ENCODE peak calls at places on chromosomes 2 and 18, in five cellular contexts. Y, H, A, P and N are unnamed samples.
A peak's percentile ranks its signal among the peaks of the same experiment; 100 is the strongest.

GRCh38 chr2:232260075-232260474 is 118.5 kb upstream of the ALPP start:
- DNase-seq in P (no peak), H (peak; percentile 93), Y (no peak), A (no peak), N (no peak)

GRCh38 chr2:49226360-49226759 is 72.0 kb upstream of the FSHR start:
- DNase-seq in Y (no peak), A (no peak), P (no peak), H (no peak), N (no peak)

GRCh38 chr2:27920148-27920885 is 29.8 kb downstream of the BABAM2 start:
- DNase-seq in Y (no peak), P (no peak), A (no peak), H (peak; percentile 68), N (no peak)

GRCh38 chr2:102736607-102737409 is 25.0 kb upstream of the TMEM182 start:
- DNase-seq in H (peak; percentile 63), P (peak; percentile 90), Y (peak; percentile 96), A (peak; percentile 92), N (peak; percentile 83)

GRCh38 chr2:3575534-3576324 is 669 bp downstream of the RPS7 start:
- DNase-seq in H (no peak), P (no peak), A (peak; percentile 51), Y (no peak), N (no peak)

GRCh38 chr18:8341481-8342230 is 267.6 kb upstream of the RAB12 start:
- DNase-seq in H (peak; percentile 80), Y (no peak), P (no peak), A (no peak), N (peak; percentile 25)

GRCh38 chr2:66445781-66446177 is 10.9 kb downstream of the MEIS1 start:
- DNase-seq in Y (peak; percentile 86), A (no peak), H (no peak), P (peak; percentile 85), N (peak; percentile 80)

GRCh38 chr2:204477358-204477950 is 67.8 kb upstream of the PARD3B start:
- DNase-seq in P (no peak), A (no peak), Y (no peak), H (no peak), N (no peak)

GRCh38 chr2:3512086-3512485 is 7.2 kb downstream of the ADI1 start:
- DNase-seq in Y (no peak), A (no peak), P (no peak), H (peak; percentile 67), N (no peak)

GRCh38 chr2:86468162-86469033 is 27.2 kb downstream of the KDM3A start:
- DNase-seq in A (no peak), H (no peak), P (no peak), Y (no peak), N (no peak)

GRCh38 chr2:85394976-85395375 is 15.2 kb downstream of the CAPG start:
- DNase-seq in Y (peak; percentile 32), P (no peak), H (no peak), A (no peak), N (no peak)

GRCh38 chr18:42929181-42929580 is 186.3 kb downstream of the RIT2 start:
- DNase-seq in Y (no peak), P (no peak), H (peak; percentile 55), A (no peak), N (no peak)

GRCh38 chr2:51344886-51345285 is 313.0 kb upstream of the NRXN1 start:
- DNase-seq in H (peak; percentile 7), P (no peak), A (no peak), Y (no peak), N (no peak)

GRCh38 chr2:66189598-66189997 is 245.3 kb upstream of the MEIS1 start:
- DNase-seq in H (no peak), Y (no peak), P (no peak), A (no peak), N (no peak)

GRCh38 chr2:30710016-30710415 is 97.2 kb downstream of the CAPN13 start:
- DNase-seq in Y (no peak), A (no peak), P (no peak), H (no peak), N (no peak)

GRCh38 chr2:28437918-28438317 is 45.3 kb downstream of the FOSL2 start:
- DNase-seq in Y (no peak), A (no peak), H (no peak), P (no peak), N (no peak)

GRCh38 chr2:61378281-61378680 is 92.6 kb downstream of the USP34 start:
- DNase-seq in P (no peak), Y (no peak), H (no peak), A (no peak), N (no peak)

GRCh38 chr2:96729748-96730147 is 10.1 kb downstream of the LMAN2L start:
- DNase-seq in A (no peak), Y (no peak), P (no peak), H (no peak), N (no peak)

GRCh38 chr2:192957425-192957824 is 762.7 kb upstream of the TMEFF2 start:
- DNase-seq in H (no peak), Y (no peak), P (no peak), A (no peak), N (no peak)

GRCh38 chr2:42167458-42167857 is 1.7 kb upstream of the EML4 start:
- DNase-seq in P (no peak), H (peak; percentile 40), A (no peak), Y (no peak), N (no peak)

GRCh38 chr2:9002637-9003365 is 683 bp downstream of the MBOAT2 start:
- DNase-seq in Y (peak; percentile 76), A (no peak), H (peak; percentile 29), P (peak; percentile 56), N (peak; percentile 70)

GRCh38 chr2:37894601-37895000 is 30.5 kb upstream of the RMDN2 start:
- DNase-seq in P (no peak), H (peak; percentile 56), Y (no peak), A (no peak), N (no peak)

GRCh38 chr2:130728007-130728454 is 839 bp upstream of the GPR148 start:
- DNase-seq in A (no peak), Y (no peak), P (no peak), H (peak; percentile 7), N (peak; percentile 51)

GRCh38 chr2:106089611-106090010 is 104.5 kb downstream of the UXS1 start:
- DNase-seq in A (no peak), P (no peak), Y (no peak), H (no peak), N (no peak)

GRCh38 chr18:68177807-68178702 is 536.9 kb downstream of the TMX3 start:
- DNase-seq in P (no peak), A (no peak), Y (no peak), H (peak; percentile 99), N (no peak)

GRCh38 chr2:102138331-102138730 is 4.2 kb upstream of the IL1R1 start:
- DNase-seq in H (no peak), P (no peak), Y (no peak), A (no peak), N (peak; percentile 18)

GRCh38 chr2:118974103-118974911 is 32.3 kb downstream of the MARCO start:
- DNase-seq in P (no peak), A (no peak), H (peak; percentile 14), Y (no peak), N (peak; percentile 37)

GRCh38 chr2:161133366-161133765 is 26.9 kb upstream of the TANK start:
- DNase-seq in H (no peak), Y (no peak), A (no peak), P (no peak), N (no peak)

GRCh38 chr18:48540329-48541025 is 1.6 kb downstream of the CTIF start:
- DNase-seq in P (peak; percentile 84), A (no peak), Y (peak; percentile 91), H (peak; percentile 63), N (peak; percentile 80)
- H3K27ac ChIP-seq in P (no peak overlapping the region), A (no peak overlapping the region), Y (peak overlapping the region; percentile 89), H (peak overlapping the region; percentile 93), N (peak overlapping the region; percentile 57)

GRCh38 chr2:181172676-181173075 is 192.3 kb downstream of the UBE2E3 start:
- DNase-seq in P (no peak), H (no peak), Y (no peak), A (no peak), N (no peak)
- H3K27ac ChIP-seq in P (no peak overlapping the region), H (no peak overlapping the region), Y (no peak overlapping the region), A (no peak overlapping the region), N (no peak overlapping the region)

GRCh38 chr2:234880551-234881211 is 71.1 kb upstream of the SH3BP4 start:
- DNase-seq in P (no peak), H (peak; percentile 99), Y (no peak), A (no peak), N (no peak)
- H3K27ac ChIP-seq in P (no peak overlapping the region), H (peak overlapping the region; percentile 70), Y (no peak overlapping the region), A (no peak overlapping the region), N (no peak overlapping the region)

GRCh38 chr2:239400907-239401449 is at the start of gene HDAC4:
- DNase-seq in H (peak; percentile 98), A (peak; percentile 99), Y (peak; percentile 100), P (peak; percentile 99), N (peak; percentile 99)
- H3K27ac ChIP-seq in H (peak within 1 kb of the TSS; percentile 100), A (peak within 1 kb of the TSS; percentile 79), Y (peak within 1 kb of the TSS; percentile 98), P (peak within 1 kb of the TSS; percentile 96), N (peak within 1 kb of the TSS; percentile 91)

DNA sequence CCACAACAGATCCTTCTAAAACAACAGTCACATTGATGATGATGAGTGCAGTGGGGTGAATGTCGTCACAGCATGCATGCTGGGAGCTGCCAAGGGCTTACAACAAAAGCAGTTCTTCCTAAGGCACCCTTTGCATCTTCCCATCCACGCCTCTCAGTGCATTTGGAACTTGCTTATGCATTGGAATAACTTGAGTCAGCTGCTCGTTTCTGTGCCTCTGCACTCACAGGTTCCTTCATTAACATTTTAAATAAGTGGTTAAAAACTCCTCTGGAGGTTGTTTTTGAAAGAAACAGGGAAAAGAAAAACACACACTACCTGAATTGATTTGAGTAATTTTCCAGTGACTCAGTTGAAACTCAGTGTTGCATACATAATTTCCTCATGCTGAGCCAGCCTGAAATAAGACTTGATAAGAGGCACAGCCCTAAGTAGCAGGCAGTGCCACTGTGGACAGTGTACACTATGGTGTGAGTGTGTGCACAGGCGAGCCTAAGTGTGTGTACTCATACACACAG is 46.8 kb upstream of the TRIM43B start:
- DNase-seq in Y (no peak), H (peak; percentile 72), P (no peak), A (no peak), N (no peak)
- H3K27ac ChIP-seq in Y (no peak overlapping the region), H (no peak overlapping the region), P (no peak overlapping the region), A (no peak overlapping the region), N (no peak overlapping the region)

DNA sequence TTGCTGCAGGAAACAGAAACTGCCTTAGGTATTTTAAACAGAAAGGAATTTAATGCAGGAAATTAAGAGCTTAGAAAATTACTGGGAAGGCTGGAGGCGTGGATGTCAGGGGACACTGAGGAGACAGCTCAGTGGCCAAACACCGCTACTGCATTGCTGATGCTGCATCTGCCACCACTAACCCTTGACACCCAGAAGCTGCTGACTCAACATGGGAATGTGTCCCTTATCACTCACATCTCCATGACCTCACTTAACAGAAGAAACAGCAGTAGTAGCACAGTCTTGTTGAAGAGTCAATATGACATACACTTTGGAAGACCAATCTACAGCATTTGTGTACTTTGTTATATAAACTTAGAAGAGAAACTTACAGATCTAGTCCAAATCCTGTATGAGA is 906.1 kb downstream of the SLC4A3 start:
- DNase-seq in A (peak; percentile 44), H (peak; percentile 61), Y (no peak), P (peak; percentile 17), N (peak; percentile 94)
- H3K27ac ChIP-seq in A (no peak overlapping the region), H (no peak overlapping the region), Y (no peak overlapping the region), P (no peak overlapping the region), N (no peak overlapping the region)

GRCh38 chr2:149924549-149925213 is 337.1 kb upstream of the MMADHC start:
- DNase-seq in A (no peak), Y (no peak), P (no peak), H (peak; percentile 45), N (no peak)
- H3K27ac ChIP-seq in A (no peak overlapping the region), Y (no peak overlapping the region), P (no peak overlapping the region), H (no peak overlapping the region), N (no peak overlapping the region)